ENCODE peak calls at places on chromosomes 11 and 22, in five cellular contexts. L, M, S, P and Y are unnamed samples.

GRCh38 chr11:2531277-2531986 is 86.6 kb downstream of the KCNQ1 start:
- DNase-seq in M (peak), S (peak), L (peak), P (peak), Y (peak)

GRCh38 chr11:42827845-42828244 is 484.0 kb upstream of the API5 start:
- DNase-seq in P (no peak), S (no peak), L (no peak), M (no peak), Y (no peak)

GRCh38 chr11:72820439-72821139 is 6.4 kb downstream of the ATG16L2 start:
- DNase-seq in S (no peak), L (no peak), P (no peak), M (no peak), Y (no peak)

GRCh38 chr11:77067776-77068460 is 1.1 kb downstream of the CAPN5 start:
- DNase-seq in P (no peak), L (no peak), S (peak), M (no peak), Y (no peak)

GRCh38 chr11:82229346-82229745 is 504.3 kb downstream of the FAM181B start:
- DNase-seq in P (no peak), M (peak), L (peak), S (no peak), Y (peak)

GRCh38 chr11:3021125-3021524 is 29.0 kb upstream of the NAP1L4 start:
- DNase-seq in P (peak), L (peak), S (peak), M (no peak), Y (peak)

GRCh38 chr11:27431808-27432207 is 40.8 kb downstream of the LGR4 start:
- DNase-seq in M (no peak), S (no peak), P (no peak), L (no peak), Y (no peak)

GRCh38 chr11:31173926-31174680 is 195.4 kb downstream of the DCDC1 start:
- DNase-seq in P (no peak), S (no peak), M (no peak), L (no peak), Y (no peak)

GRCh38 chr11:45048870-45049825 is 97.3 kb upstream of the PRDM11 start:
- DNase-seq in S (no peak), L (no peak), M (no peak), P (no peak), Y (no peak)

DNA sequence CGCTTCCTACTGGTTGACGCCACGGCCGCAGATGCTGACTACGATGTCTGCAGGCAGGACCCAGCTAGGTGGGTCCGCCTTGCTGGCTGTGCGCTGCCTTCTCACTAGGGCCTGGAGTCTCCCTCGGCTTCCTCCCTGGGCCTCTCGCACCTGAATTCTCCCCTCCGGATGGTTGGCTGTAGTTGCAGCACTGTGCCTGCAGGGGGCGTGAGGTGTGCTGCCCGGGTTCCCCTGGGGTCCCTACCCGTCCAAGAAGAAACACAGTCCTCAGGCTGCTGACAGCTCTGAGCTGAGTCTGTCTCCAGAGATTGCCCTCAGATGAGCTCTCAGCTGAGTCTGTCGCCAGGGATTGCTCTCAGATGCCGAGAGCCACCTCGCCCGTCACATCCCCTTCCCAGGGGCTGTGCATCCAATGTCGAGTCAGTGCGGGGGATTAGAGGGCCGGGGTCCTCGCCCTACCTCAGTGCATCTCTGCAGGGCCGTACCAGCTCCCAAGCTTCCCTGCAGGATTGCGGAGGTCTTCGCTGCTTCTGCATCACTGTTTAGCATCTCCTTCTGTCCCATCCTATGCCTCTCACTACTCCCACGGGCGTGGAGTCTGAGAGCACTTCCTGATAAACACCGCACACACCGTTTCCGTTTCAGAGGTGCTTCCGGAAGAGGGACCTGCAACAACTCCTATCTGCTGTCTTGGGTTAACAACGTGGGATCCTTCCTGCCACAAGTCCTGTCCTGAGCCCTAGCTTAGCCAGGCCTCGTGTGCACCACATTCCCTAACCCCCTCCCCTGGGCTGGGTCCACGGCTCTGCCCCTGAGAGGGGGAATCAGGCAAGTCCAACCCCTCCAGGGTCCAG is 196.9 kb downstream of the CSNK2A3 start:
- DNase-seq in L (no peak), M (no peak), P (peak), S (no peak), Y (peak)
- TF ChIP-seq CTCF in L (peak), M (peak), P (peak), S (peak), Y (peak)

GRCh38 chr11:32188785-32189184 is 97.9 kb downstream of the RCN1 start:
- DNase-seq in P (no peak), S (no peak), L (no peak), M (no peak), Y (no peak)
- TF ChIP-seq CTCF in P (no peak), S (no peak), L (peak), M (peak), Y (no peak)

DNA sequence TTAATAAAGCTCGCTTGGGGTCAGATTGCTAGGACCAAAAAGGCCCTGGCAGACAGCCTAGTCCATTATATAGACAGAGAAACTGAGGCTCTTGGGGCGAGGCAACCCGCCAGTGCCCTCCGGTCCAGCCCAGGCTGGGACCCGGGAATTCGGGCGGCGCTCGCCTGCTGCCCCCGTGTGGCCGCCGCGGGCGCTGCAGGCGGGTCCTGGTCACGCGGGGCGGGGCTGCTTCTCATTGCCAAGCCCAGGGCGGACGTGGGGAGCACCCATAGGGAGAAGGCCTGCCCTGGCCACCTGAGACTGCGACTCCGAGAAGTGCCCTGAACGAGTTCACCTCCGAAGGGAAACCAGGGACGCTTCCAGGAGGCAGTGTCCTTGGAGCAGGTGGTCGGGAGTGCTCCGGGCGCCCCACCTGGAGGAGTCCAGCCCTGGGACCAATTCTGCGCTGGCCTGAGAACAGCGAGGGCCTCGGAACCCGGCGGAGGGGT is 36.0 kb upstream of the CSNK1E start:
- DNase-seq in P (peak), S (peak), M (peak), L (peak), Y (peak)
- TF ChIP-seq CTCF in P (peak), S (peak), M (peak), L (peak), Y (peak)

GRCh38 chr11:111069076-111069475 is 176.4 kb upstream of the POU2AF2 start:
- DNase-seq in M (peak), L (peak), P (no peak), S (no peak), Y (no peak)
- TF ChIP-seq CTCF in M (peak), L (peak), P (no peak), S (no peak), Y (no peak)

GRCh38 chr11:116170526-116171120 is 602.2 kb downstream of the BUD13 start:
- DNase-seq in S (peak), M (no peak), P (peak), L (no peak), Y (no peak)
- TF ChIP-seq CTCF in S (no peak), M (peak), P (no peak), L (no peak), Y (no peak)

GRCh38 chr11:47257518-47258316 is at the start of gene NR1H3:
- DNase-seq in L (peak), M (peak), P (peak), S (peak), Y (peak)

GRCh38 chr11:47261291-47261800 is 3.5 kb downstream of the NR1H3 start:
- DNase-seq in S (no peak), L (no peak), M (no peak), P (no peak), Y (no peak)

GRCh38 chr11:47258317-47258902 is 614 bp downstream of the NR1H3 start:
- DNase-seq in L (no peak), S (peak), P (no peak), M (no peak), Y (no peak)

GRCh38 chr11:47260366-47260765 is 2.6 kb downstream of the NR1H3 start:
- DNase-seq in P (no peak), L (no peak), M (no peak), S (no peak), Y (no peak)

GRCh38 chr11:47259178-47259977 is 1.6 kb downstream of the NR1H3 start:
- DNase-seq in P (peak), S (peak), L (peak), M (no peak), Y (peak)
- TF ChIP-seq CTCF in P (peak), S (no peak), L (peak), M (peak), Y (peak)

DNA sequence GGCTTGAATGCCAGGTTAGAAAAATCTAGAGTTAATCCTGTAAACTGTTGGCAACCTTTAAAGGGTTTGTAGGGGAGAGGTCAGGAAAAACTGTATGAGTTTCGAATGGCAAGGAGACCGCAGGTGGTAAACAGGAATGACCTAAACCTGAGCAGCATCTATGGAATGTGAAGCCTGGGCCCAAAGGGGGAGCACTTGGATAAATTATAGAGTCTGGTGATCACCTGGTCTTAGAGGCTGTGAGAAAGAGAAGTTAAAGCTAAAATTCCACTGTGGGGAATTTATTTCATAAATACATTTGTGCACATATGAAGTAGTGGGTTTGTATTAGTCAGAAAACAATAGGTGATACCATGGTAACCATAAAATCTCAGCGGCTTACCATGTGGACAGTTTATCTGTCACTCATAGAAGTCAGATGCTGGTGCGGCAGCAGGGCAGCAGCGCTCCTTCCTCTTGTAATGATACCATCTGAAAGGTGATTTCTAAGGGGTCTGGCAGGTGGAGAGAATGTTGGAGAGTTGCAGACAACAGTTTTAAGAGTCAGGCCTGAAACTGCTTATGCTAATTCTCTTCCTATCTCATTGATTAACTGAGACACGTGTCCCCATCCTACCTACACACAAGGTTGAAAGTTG is 1104.4 kb upstream of the CCDC90B start:
- DNase-seq in M (no peak), P (peak), S (no peak), L (peak), Y (no peak)
- TF ChIP-seq CTCF in M (peak), P (no peak), S (no peak), L (no peak), Y (no peak)

GRCh38 chr11:122910775-122911174 is 28.2 kb downstream of the JHY start:
- DNase-seq in L (peak), P (no peak), S (no peak), M (peak), Y (no peak)
- TF ChIP-seq CTCF in L (peak), P (no peak), S (no peak), M (peak), Y (peak)

GRCh38 chr11:12103411-12104225 is 6.8 kb upstream of the MICAL2 start:
- DNase-seq in S (no peak), M (no peak), L (no peak), P (no peak), Y (no peak)

GRCh38 chr11:12106501-12106900 is 3.9 kb upstream of the MICAL2 start:
- DNase-seq in M (no peak), P (no peak), L (no peak), S (no peak), Y (no peak)

GRCh38 chr11:12105471-12105870 is 4.9 kb upstream of the MICAL2 start:
- DNase-seq in P (no peak), M (no peak), L (no peak), S (no peak), Y (no peak)

GRCh38 chr11:12108875-12109453 is 1.4 kb upstream of the MICAL2 start:
- DNase-seq in P (no peak), M (no peak), L (no peak), S (no peak), Y (no peak)

GRCh38 chr11:12106101-12106500 is 4.3 kb upstream of the MICAL2 start:
- DNase-seq in L (no peak), M (no peak), P (no peak), S (no peak), Y (no peak)
- TF ChIP-seq CTCF in L (no peak), M (no peak), P (no peak), S (no peak), Y (no peak)

GRCh38 chr11:87430821-87431220 is 393.1 kb downstream of the TMEM135 start:
- DNase-seq in L (no peak), P (no peak), M (no peak), S (no peak), Y (no peak)

GRCh38 chr11:87428266-87428665 is 390.5 kb downstream of the TMEM135 start:
- DNase-seq in M (peak), L (peak), P (no peak), S (no peak), Y (no peak)

GRCh38 chr11:87432006-87432405 is 394.3 kb downstream of the TMEM135 start:
- DNase-seq in P (no peak), L (no peak), M (no peak), S (no peak), Y (no peak)

GRCh38 chr11:87425943-87426342 is 388.2 kb downstream of the TMEM135 start:
- DNase-seq in P (no peak), M (no peak), L (no peak), S (no peak), Y (no peak)

GRCh38 chr11:87431386-87431785 is 393.7 kb downstream of the TMEM135 start:
- DNase-seq in S (no peak), P (no peak), L (no peak), M (no peak), Y (no peak)
- TF ChIP-seq CTCF in S (no peak), P (no peak), L (no peak), M (no peak), Y (no peak)